ENCODE peak calls at places on chromosome 15, in four cellular contexts. T, B, Y and K are unnamed samples.

GRCh38 chr15:90306560-90306959 is 41.1 kb downstream of the NGRN start:
- DNase-seq in T (no peak), B (no peak), Y (no peak), K (no peak)

GRCh38 chr15:99466701-99467337 is 99.0 kb upstream of the MEF2A start:
- DNase-seq in T (no peak), B (no peak), Y (no peak), K (no peak)

GRCh38 chr15:77027111-77027696 is 32.3 kb downstream of the PSTPIP1 start:
- DNase-seq in T (no peak), B (no peak), Y (no peak), K (no peak)

GRCh38 chr15:57548835-57549234 is 42.9 kb upstream of the MYZAP start:
- DNase-seq in T (no peak), B (no peak), Y (no peak), K (no peak)

GRCh38 chr15:59283717-59284336 is 77.2 kb downstream of the LDHAL6B start:
- DNase-seq in T (no peak), B (no peak), Y (no peak), K (peak; percentile 98)

GRCh38 chr15:71802770-71803169 is 7.6 kb upstream of the NR2E3 start:
- DNase-seq in T (no peak), B (no peak), Y (peak; percentile 84), K (no peak)

GRCh38 chr15:27256446-27256845 is 285.5 kb downstream of the GABRG3 start:
- DNase-seq in T (no peak), B (no peak), Y (no peak), K (no peak)

GRCh38 chr15:68543546-68544008 is 35.2 kb upstream of the CORO2B start:
- DNase-seq in T (no peak), B (no peak), Y (no peak), K (no peak)

GRCh38 chr15:42001236-42001635 is 19.6 kb downstream of the PLA2G4E start:
- DNase-seq in T (no peak), B (no peak), Y (no peak), K (no peak)

GRCh38 chr15:96247631-96248305 is 82.7 kb upstream of the NR2F2 start:
- DNase-seq in T (no peak), B (no peak), Y (no peak), K (no peak)

GRCh38 chr15:52139599-52140462 is 27.3 kb upstream of the BCL2L10 start:
- DNase-seq in T (peak; percentile 29), B (peak; percentile 27), Y (peak; percentile 95), K (peak; percentile 79)

GRCh38 chr15:70083423-70083822 is 14.3 kb downstream of the TLE3 start:
- DNase-seq in T (no peak), B (no peak), Y (peak; percentile 82), K (no peak)

GRCh38 chr15:24659622-24660021 is 16.0 kb upstream of the NPAP1 start:
- DNase-seq in T (no peak), B (no peak), Y (no peak), K (no peak)

GRCh38 chr15:72173864-72174550 is 23.6 kb downstream of the GRAMD2A start:
- DNase-seq in T (no peak), B (no peak), Y (no peak), K (no peak)